ENCODE peak calls at places on chromosomes 4 and X, in four cellular contexts. Y is heart left ventricle, D is breast epithelium, E is left ventricle myocardium inferior. L is an unnamed sample.

GRCh38 chr4:139666735-139667266 is 1.2 kb downstream of the MGST2 start:
- DNase-seq in Y (no peak), D (peak), E (no peak), L (no peak)

GRCh38 chr4:150960818-150961217 is 54.3 kb downstream of the LRBA start:
- DNase-seq in Y (no peak), D (no peak), E (no peak), L (no peak)

GRCh38 chr4:163949976-163950601 is 455.6 kb downstream of the TMA16 start:
- DNase-seq in Y (no peak), D (no peak), E (no peak), L (no peak)

GRCh38 chrX:19772759-19773623 is 114.4 kb downstream of the SH3KBP1 start:
- DNase-seq in Y (no peak), D (no peak), E (no peak), L (no peak)

GRCh38 chrX:70096052-70096451 is 33.8 kb downstream of the OTUD6A start:
- DNase-seq in Y (no peak), D (no peak), E (no peak), L (no peak)

GRCh38 chr4:141109983-141110382 is 23.3 kb downstream of the RNF150 start:
- DNase-seq in Y (no peak), D (no peak), E (no peak), L (no peak)

GRCh38 chr4:5137226-5137625 is 85.9 kb downstream of the STK32B start:
- DNase-seq in Y (no peak), D (no peak), E (no peak), L (no peak)

GRCh38 chr4:41331224-41331623 is 74.5 kb downstream of the UCHL1 start:
- DNase-seq in Y (no peak), D (no peak), E (no peak), L (no peak)

GRCh38 chr4:151434183-151434860 is 25.3 kb downstream of the FHIP1A start:
- DNase-seq in Y (no peak), D (no peak), E (no peak), L (peak)

DNA sequence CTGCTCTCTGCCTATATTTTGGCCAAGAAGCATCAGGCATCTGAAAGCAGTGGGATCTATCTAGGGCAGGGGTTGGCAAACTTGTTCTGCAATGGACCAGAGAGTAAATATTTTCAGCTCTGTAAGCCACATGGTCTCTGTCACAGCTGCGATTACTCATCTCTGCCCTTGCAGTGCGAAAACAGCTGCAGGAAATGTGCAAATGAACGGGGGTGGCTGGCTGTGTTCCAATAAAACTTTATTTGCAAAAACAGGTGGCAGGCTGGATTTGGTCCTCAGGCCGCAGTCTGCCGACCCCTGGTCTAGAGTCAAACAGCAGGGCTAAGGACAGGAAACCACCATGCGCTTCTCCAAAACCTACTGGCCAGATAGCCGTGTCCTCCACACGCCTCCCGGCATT is 48.6 kb downstream of the ACOX3 start:
- DNase-seq in Y (peak), D (no peak), E (peak), L (peak)
- TF ChIP-seq CTCF in Y (no peak), D (no peak), E (peak), L (no peak)

GRCh38 chr4:36325916-36326315 is 44.5 kb downstream of the DTHD1 start:
- DNase-seq in Y (no peak), D (no peak), E (no peak), L (no peak)
- H3K4me3 ChIP-seq in Y (no peak), D (no peak), E (no peak), L (no peak)

GRCh38 chrX:120517936-120518335 is 42.8 kb downstream of the CUL4B start:
- DNase-seq in Y (no peak), D (no peak), E (no peak), L (peak)

GRCh38 chrX:120522820-120523219 is 37.9 kb downstream of the CUL4B start:
- DNase-seq in Y (no peak), D (no peak), E (no peak), L (no peak)
- TF ChIP-seq CTCF in Y (no peak), D (no peak), E (no peak), L (no peak)

GRCh38 chrX:143632625-143633387 is 3.1 kb downstream of the SLITRK4 start:
- DNase-seq in Y (no peak), D (no peak), E (no peak), L (no peak)
- H3K4me3 ChIP-seq in Y (peak), D (peak), E (peak), L (no peak)

GRCh38 chrX:107849747-107850478 is 24.2 kb downstream of the MID2 start:
- DNase-seq in Y (no peak), D (no peak), E (no peak), L (no peak)
- TF ChIP-seq CTCF in Y (no peak), D (no peak), E (no peak), L (no peak)

DNA sequence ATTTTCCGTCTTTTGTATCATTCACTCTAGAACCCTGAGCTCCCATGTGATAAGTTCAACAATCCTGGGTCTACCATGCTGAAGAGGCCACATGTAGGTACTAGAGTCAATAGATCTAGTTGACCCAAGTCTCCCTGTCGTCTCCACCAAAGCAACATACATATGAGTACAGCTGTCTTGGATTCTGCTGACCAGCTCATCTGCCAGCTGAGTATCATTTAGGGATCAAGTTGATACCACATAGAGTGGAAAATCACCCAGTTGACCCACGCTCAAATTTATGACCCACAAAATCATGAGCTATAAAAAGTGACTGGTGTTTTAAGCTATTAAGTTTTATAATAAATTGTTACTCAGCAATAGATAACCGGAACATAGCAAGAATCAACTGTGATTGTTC is 61.8 kb downstream of the DMD start:
- DNase-seq in Y (no peak), D (no peak), E (no peak), L (no peak)
- H3K4me3 ChIP-seq in Y (no peak), D (no peak), E (no peak), L (no peak)

GRCh38 chr4:33724685-33725084 is 2519.6 kb downstream of the ARAP2 start:
- DNase-seq in Y (no peak), D (no peak), E (no peak), L (no peak)

GRCh38 chr4:33722254-33722653 is 2522.1 kb downstream of the ARAP2 start:
- DNase-seq in Y (no peak), D (no peak), E (no peak), L (peak)

GRCh38 chr4:33725861-33726260 is 2518.5 kb downstream of the ARAP2 start:
- DNase-seq in Y (no peak), D (no peak), E (no peak), L (no peak)

GRCh38 chr4:33722800-33723511 is 2521.4 kb downstream of the ARAP2 start:
- DNase-seq in Y (no peak), D (no peak), E (no peak), L (no peak)
- TF ChIP-seq CTCF in Y (no peak), D (no peak), E (no peak), L (peak)

DNA sequence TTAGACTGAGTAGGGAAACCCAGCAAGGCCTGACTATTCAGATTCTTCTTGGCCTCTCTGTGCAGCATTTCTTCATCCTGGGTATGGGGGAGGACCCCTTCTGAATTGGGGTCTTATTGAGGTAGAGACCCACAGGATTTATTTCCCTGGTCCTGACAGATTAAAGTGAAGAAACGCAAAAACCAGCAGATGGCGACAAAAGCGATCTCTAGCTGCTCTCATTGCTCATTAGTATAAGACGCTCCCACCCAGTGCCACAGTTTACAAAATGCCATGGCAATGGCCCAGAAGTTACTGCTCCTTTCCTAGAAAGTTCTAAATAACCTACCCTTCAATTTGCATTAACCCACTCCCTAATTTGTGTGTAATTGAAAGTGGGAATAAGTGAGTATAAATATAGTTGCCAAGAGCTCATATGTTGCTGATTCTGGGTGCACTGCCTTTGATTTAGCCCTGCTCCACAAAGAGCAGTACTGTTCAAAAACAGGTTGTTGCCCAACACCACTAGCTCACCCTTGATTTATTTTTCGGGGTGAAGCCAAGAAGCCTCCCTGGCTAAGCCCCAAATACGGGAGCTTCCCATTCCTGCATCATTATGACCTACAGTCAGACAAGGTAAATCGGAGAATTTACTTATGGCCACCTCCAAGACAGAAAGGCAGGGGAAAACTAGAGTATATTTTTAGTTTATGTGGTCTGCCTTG is 3.7 kb upstream of the BEX4 start:
- DNase-seq in Y (no peak), D (peak), E (no peak), L (no peak)
- H3K4me3 ChIP-seq in Y (no peak), D (no peak), E (no peak), L (no peak)

GRCh38 chrX:76931518-76931917 is 504.0 kb downstream of the MAGEE1 start:
- DNase-seq in Y (no peak), D (no peak), E (no peak), L (no peak)
- TF ChIP-seq CTCF in Y (no peak), D (no peak), E (no peak), L (no peak)

GRCh38 chrX:56232221-56233082 is at the start of gene KLF8:
- DNase-seq in Y (peak), D (peak), E (peak), L (no peak)

GRCh38 chrX:56231706-56232105 is 450 bp upstream of the KLF8 start:
- DNase-seq in Y (no peak), D (no peak), E (no peak), L (no peak)

GRCh38 chrX:56233100-56233499 is 944 bp downstream of the KLF8 start:
- DNase-seq in Y (no peak), D (no peak), E (no peak), L (no peak)

GRCh38 chrX:56228914-56229313 is 3.2 kb upstream of the KLF8 start:
- DNase-seq in Y (no peak), D (no peak), E (no peak), L (no peak)

DNA sequence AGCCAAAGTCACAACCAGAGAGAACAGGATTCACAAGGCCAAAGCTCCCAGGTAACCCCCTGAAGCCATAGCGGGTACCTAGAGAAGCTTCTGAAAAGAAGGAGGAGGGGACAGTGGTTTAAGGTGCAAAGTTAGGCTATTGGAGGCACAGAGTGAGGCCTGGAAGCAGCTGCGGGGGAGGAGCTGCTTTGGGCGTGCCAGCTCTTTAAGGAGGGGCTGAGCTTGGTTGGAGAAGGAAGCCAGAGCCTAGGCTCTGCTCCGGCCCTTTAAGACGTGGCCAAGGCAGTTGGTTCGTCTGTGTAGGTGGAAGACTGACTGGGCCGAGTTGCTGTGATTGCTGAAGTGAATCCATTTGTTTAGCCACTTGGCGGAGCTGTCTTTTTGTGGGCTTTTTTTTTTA is 1.5 kb downstream of the KLF8 start:
- DNase-seq in Y (peak), D (peak), E (peak), L (no peak)
- H3K4me3 ChIP-seq in Y (peak), D (peak), E (peak), L (no peak)

L was measured in AG09309.